ENCODE peak calls at places on chromosomes 11 and 22, in nine cellular contexts. C, J, E, Y, Q, R, G, A and L are unnamed samples.

GRCh38 chr11:108388576-108388975 is 78.8 kb downstream of the C11orf65 start:
- DNase-seq in C (no peak), J (no peak), E (no peak), Y (no peak), Q (no peak), R (no peak), G (no peak), A (no peak), L (no peak)

GRCh38 chr22:24119476-24119875 is 61.8 kb upstream of the SUSD2 start:
- DNase-seq in C (no peak), J (no peak), E (no peak), Y (no peak), Q (no peak), R (no peak), G (no peak), A (no peak), L (no peak)

GRCh38 chr22:24836282-24836681 is 30.3 kb downstream of the SGSM1 start:
- DNase-seq in C (no peak), J (no peak), E (no peak), Y (no peak), Q (no peak), R (no peak), G (no peak), A (peak; percentile 3), L (no peak)

GRCh38 chr11:128480066-128480465 is 107.3 kb downstream of the ETS1 start:
- DNase-seq in C (no peak), J (no peak), E (no peak), Y (peak; percentile 44), Q (no peak), R (no peak), G (no peak), A (no peak), L (no peak)

GRCh38 chr11:61725632-61726280 is 26.7 kb upstream of the MYRF start:
- DNase-seq in C (no peak), J (no peak), E (peak; percentile 38), Y (no peak), Q (no peak), R (no peak), G (no peak), A (peak; percentile 67), L (no peak)

GRCh38 chr11:61075891-61076290 is 26.4 kb upstream of the CD5 start:
- DNase-seq in C (peak; percentile 70), J (no peak), E (peak; percentile 7), Y (peak; percentile 31), Q (peak; percentile 77), R (peak; percentile 30), G (no peak), A (peak; percentile 32), L (no peak)

GRCh38 chr11:104365676-104366075 is 201.7 kb upstream of the PDGFD start:
- DNase-seq in C (no peak), J (no peak), E (no peak), Y (no peak), Q (no peak), R (no peak), G (no peak), A (no peak), L (no peak)

GRCh38 chr11:70303070-70303469 is 32.6 kb downstream of the PPFIA1 start:
- DNase-seq in C (peak; percentile 91), J (no peak), E (peak; percentile 13), Y (no peak), Q (no peak), R (no peak), G (no peak), A (peak; percentile 79), L (no peak)

GRCh38 chr22:45226681-45227186 is 14.0 kb downstream of the KIAA0930 start:
- DNase-seq in C (peak; percentile 66), J (no peak), E (no peak), Y (no peak), Q (peak; percentile 41), R (peak; percentile 73), G (no peak), A (no peak), L (no peak)

GRCh38 chr11:37699644-37700043 is 1101.6 kb upstream of the RAG2 start:
- DNase-seq in C (no peak), J (no peak), E (no peak), Y (no peak), Q (no peak), R (no peak), G (no peak), A (no peak), L (no peak)

GRCh38 chr11:9046376-9046775 is 42.6 kb upstream of the NRIP3 start:
- DNase-seq in C (no peak), J (no peak), E (no peak), Y (no peak), Q (no peak), R (no peak), G (no peak), A (no peak), L (no peak)

GRCh38 chr11:101848262-101848661 is 66.5 kb upstream of the CEP126 start:
- DNase-seq in C (peak; percentile 55), J (no peak), E (no peak), Y (no peak), Q (no peak), R (no peak), G (no peak), A (peak; percentile 65), L (no peak)

GRCh38 chr11:76558891-76559290 is 111.7 kb downstream of the LRRC32 start:
- DNase-seq in C (no peak), J (no peak), E (no peak), Y (no peak), Q (no peak), R (no peak), G (no peak), A (no peak), L (no peak)

GRCh38 chr11:1907955-1908354 is 11.5 kb upstream of the TNNT3 start:
- DNase-seq in C (no peak), J (no peak), E (no peak), Y (no peak), Q (no peak), R (no peak), G (no peak), A (no peak), L (no peak)

GRCh38 chr11:1909524-1909923 is 10.0 kb upstream of the TNNT3 start:
- DNase-seq in C (no peak), J (no peak), E (no peak), Y (no peak), Q (no peak), R (no peak), G (no peak), A (no peak), L (no peak)

GRCh38 chr11:1906623-1907423 is 12.7 kb upstream of the TNNT3 start:
- DNase-seq in C (no peak), J (no peak), E (no peak), Y (no peak), Q (no peak), R (no peak), G (no peak), A (no peak), L (no peak)

GRCh38 chr11:1906146-1906545 is 13.4 kb upstream of the TNNT3 start:
- DNase-seq in C (no peak), J (no peak), E (no peak), Y (no peak), Q (no peak), R (no peak), G (no peak), A (no peak), L (no peak)

DNA sequence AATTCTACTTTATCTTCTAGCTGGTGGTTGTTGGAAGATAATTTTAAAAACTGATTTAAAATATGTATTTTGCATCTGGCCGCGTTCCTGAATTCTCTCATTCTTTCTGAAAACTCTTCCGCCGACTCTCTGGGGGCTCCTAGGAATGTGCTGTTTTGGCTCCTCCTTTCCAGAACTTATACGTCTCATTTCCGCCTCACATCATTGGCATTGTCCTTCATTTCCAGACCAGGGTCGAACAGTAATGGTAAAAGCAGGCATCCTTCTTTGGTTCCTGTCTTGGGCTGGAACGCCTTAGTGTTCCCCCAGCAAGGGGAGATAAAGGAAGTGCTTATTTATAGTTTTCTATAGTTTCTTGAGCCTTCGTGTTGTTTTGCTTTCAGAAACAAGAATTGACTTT is 10.9 kb upstream of the TNNT3 start:
- DNase-seq in C (no peak), J (no peak), E (peak; percentile 29), Y (no peak), Q (no peak), R (no peak), G (no peak), A (peak; percentile 19), L (no peak)
- H3K4me3 ChIP-seq in C (no peak overlapping the region), J (no peak overlapping the region), E (no peak overlapping the region), Y (no peak overlapping the region), Q (no peak overlapping the region), R (no peak overlapping the region), G (no peak overlapping the region), A (no peak overlapping the region), L (no peak overlapping the region)

DNA sequence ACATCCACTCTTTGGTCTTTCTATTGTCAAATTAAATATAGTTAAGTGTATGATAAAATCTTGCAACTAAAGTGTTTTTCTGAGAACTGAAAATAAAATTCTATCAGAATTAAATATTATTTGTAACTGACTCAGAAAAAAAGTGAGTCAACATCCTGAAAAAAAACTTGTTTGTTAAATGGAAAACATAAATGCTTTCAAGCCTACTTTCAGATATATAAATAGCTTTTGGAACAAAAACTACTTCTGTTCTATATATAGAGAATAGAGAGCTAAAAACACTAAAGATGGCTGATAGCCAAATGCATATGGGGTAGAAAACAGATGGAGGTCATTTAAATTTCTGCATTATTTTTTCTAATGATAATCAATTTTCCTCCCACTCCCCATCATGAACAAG is 61.8 kb downstream of the PIK3C2A start:
- DNase-seq in C (peak; percentile 54), J (no peak), E (no peak), Y (no peak), Q (no peak), R (no peak), G (no peak), A (no peak), L (no peak)
- H3K4me3 ChIP-seq in C (no peak overlapping the region), J (no peak overlapping the region), E (no peak overlapping the region), Y (no peak overlapping the region), Q (no peak overlapping the region), R (no peak overlapping the region), G (no peak overlapping the region), A (no peak overlapping the region), L (no peak overlapping the region)

DNA sequence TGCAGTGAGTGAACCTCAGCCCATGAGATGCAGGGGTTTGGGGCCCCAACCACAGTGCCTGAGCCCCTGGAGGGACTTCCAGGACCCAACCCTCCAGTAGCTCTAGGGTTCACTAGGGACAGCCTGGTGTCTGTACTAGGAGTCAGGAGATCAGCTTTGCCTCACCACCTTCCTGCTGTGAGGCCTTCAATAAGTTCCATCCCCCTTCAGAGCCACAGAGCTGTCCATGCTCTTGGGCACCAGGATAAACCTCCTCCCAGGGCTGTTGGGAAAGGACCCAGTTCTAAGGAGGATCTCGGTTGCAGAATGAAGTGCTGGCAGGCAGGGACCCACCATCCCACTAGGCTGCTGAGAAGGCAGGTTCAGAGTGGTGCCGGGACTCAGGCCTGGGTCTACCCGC is 9.7 kb downstream of the ARHGEF17 start:
- DNase-seq in C (no peak), J (no peak), E (no peak), Y (no peak), Q (no peak), R (no peak), G (no peak), A (no peak), L (no peak)
- H3K4me3 ChIP-seq in C (no peak overlapping the region), J (no peak overlapping the region), E (no peak overlapping the region), Y (no peak overlapping the region), Q (no peak overlapping the region), R (no peak overlapping the region), G (no peak overlapping the region), A (no peak overlapping the region), L (no peak overlapping the region)

GRCh38 chr22:50272103-50272782 is 2.1 kb upstream of the MAPK11 start:
- DNase-seq in C (no peak), J (no peak), E (no peak), Y (no peak), Q (no peak), R (no peak), G (no peak), A (no peak), L (no peak)
- H3K4me3 ChIP-seq in C (no peak overlapping the region), J (no peak overlapping the region), E (no peak overlapping the region), Y (peak overlapping the region; percentile 75), Q (no peak overlapping the region), R (peak overlapping the region; percentile 61), G (no peak overlapping the region), A (no peak overlapping the region), L (no peak overlapping the region)